ENCODE peak calls at places on chromosomes 1 and 21, in seven cellular contexts. One of them, this sample, is unnamed.

GRCh38 chr1:145720878-145721671 is 1.8 kb downstream of the CD160 start:
- DNase-seq in AG10803: peak
- DNase-seq in cardiac muscle cell: peak
- DNase-seq in hepatocyte: peak
- DNase-seq in astrocyte of the spinal cord: peak
- DNase-seq in AG04449: no peak
- DNase-seq in mammary epithelial cell: peak
- DNase-seq in this sample: peak

GRCh38 chr1:197356723-197357533 is 88.9 kb downstream of the CRB1 start:
- DNase-seq in AG10803: peak
- DNase-seq in cardiac muscle cell: peak
- DNase-seq in hepatocyte: peak
- DNase-seq in astrocyte of the spinal cord: peak
- DNase-seq in AG04449: no peak
- DNase-seq in mammary epithelial cell: peak
- DNase-seq in this sample: peak

GRCh38 chr1:39326836-39327235 is 122.3 kb downstream of the MACF1 start:
- DNase-seq in AG10803: no peak
- DNase-seq in cardiac muscle cell: no peak
- DNase-seq in hepatocyte: no peak
- DNase-seq in astrocyte of the spinal cord: no peak
- DNase-seq in AG04449: no peak
- DNase-seq in mammary epithelial cell: no peak
- DNase-seq in this sample: no peak

GRCh38 chr1:171841931-171842723 is 829 bp downstream of the DNM3 start:
- DNase-seq in AG10803: peak
- DNase-seq in cardiac muscle cell: peak
- DNase-seq in hepatocyte: peak
- DNase-seq in astrocyte of the spinal cord: no peak
- DNase-seq in AG04449: no peak
- DNase-seq in mammary epithelial cell: peak
- DNase-seq in this sample: peak

GRCh38 chr1:39567302-39567701 is 9.3 kb downstream of the PABPC4 start:
- DNase-seq in AG10803: no peak
- DNase-seq in cardiac muscle cell: no peak
- DNase-seq in hepatocyte: no peak
- DNase-seq in astrocyte of the spinal cord: no peak
- DNase-seq in AG04449: no peak
- DNase-seq in mammary epithelial cell: no peak
- DNase-seq in this sample: no peak

GRCh38 chr1:81097860-81098259 is 702.9 kb upstream of the ADGRL2 start:
- DNase-seq in AG10803: no peak
- DNase-seq in cardiac muscle cell: no peak
- DNase-seq in hepatocyte: no peak
- DNase-seq in astrocyte of the spinal cord: no peak
- DNase-seq in AG04449: no peak
- DNase-seq in mammary epithelial cell: no peak
- DNase-seq in this sample: no peak

GRCh38 chr1:150161747-150162581 is 12.2 kb downstream of the PLEKHO1 start:
- DNase-seq in AG10803: no peak
- DNase-seq in cardiac muscle cell: peak
- DNase-seq in hepatocyte: peak
- DNase-seq in astrocyte of the spinal cord: peak
- DNase-seq in AG04449: no peak
- DNase-seq in mammary epithelial cell: peak
- DNase-seq in this sample: no peak

GRCh38 chr21:33412832-33413519 is 9.8 kb downstream of the IFNGR2 start:
- DNase-seq in AG10803: no peak
- DNase-seq in cardiac muscle cell: no peak
- DNase-seq in hepatocyte: peak
- DNase-seq in astrocyte of the spinal cord: no peak
- DNase-seq in AG04449: no peak
- DNase-seq in mammary epithelial cell: peak
- DNase-seq in this sample: peak

GRCh38 chr1:212035123-212035834 is at the start of the genes DTL and INTS7:
- DNase-seq in AG10803: peak
- DNase-seq in cardiac muscle cell: peak
- DNase-seq in hepatocyte: peak
- DNase-seq in astrocyte of the spinal cord: peak
- DNase-seq in AG04449: peak
- DNase-seq in mammary epithelial cell: peak
- DNase-seq in this sample: peak

GRCh38 chr1:22500476-22500875 is 48.8 kb downstream of the ZBTB40 start:
- DNase-seq in AG10803: peak
- DNase-seq in cardiac muscle cell: peak
- DNase-seq in hepatocyte: peak
- DNase-seq in astrocyte of the spinal cord: peak
- DNase-seq in AG04449: peak
- DNase-seq in mammary epithelial cell: peak
- DNase-seq in this sample: no peak

GRCh38 chr1:32172621-32173245 is 6.7 kb upstream of the TXLNA start:
- DNase-seq in AG10803: peak
- DNase-seq in cardiac muscle cell: no peak
- DNase-seq in hepatocyte: no peak
- DNase-seq in astrocyte of the spinal cord: peak
- DNase-seq in AG04449: no peak
- DNase-seq in mammary epithelial cell: peak
- DNase-seq in this sample: no peak

GRCh38 chr1:44077421-44077820 is 41.2 kb upstream of the KLF17 start:
- DNase-seq in AG10803: no peak
- DNase-seq in cardiac muscle cell: no peak
- DNase-seq in hepatocyte: no peak
- DNase-seq in astrocyte of the spinal cord: no peak
- DNase-seq in AG04449: no peak
- DNase-seq in mammary epithelial cell: no peak
- DNase-seq in this sample: no peak

GRCh38 chr1:48493970-48494769 is 22.2 kb upstream of the SPATA6 start:
- DNase-seq in AG10803: peak
- DNase-seq in cardiac muscle cell: no peak
- DNase-seq in hepatocyte: peak
- DNase-seq in astrocyte of the spinal cord: peak
- DNase-seq in AG04449: peak
- DNase-seq in mammary epithelial cell: peak
- DNase-seq in this sample: no peak

GRCh38 chr21:38769253-38769780 is 36.4 kb upstream of the ETS2 start:
- DNase-seq in AG10803: peak
- DNase-seq in cardiac muscle cell: no peak
- DNase-seq in hepatocyte: peak
- DNase-seq in astrocyte of the spinal cord: peak
- DNase-seq in AG04449: peak
- DNase-seq in mammary epithelial cell: no peak
- DNase-seq in this sample: no peak

GRCh38 chr1:235455806-235456205 is 48.4 kb downstream of the B3GALNT2 start:
- DNase-seq in AG10803: no peak
- DNase-seq in cardiac muscle cell: no peak
- DNase-seq in hepatocyte: no peak
- DNase-seq in astrocyte of the spinal cord: no peak
- DNase-seq in AG04449: no peak
- DNase-seq in mammary epithelial cell: no peak
- DNase-seq in this sample: no peak

GRCh38 chr1:221841291-221841982 is 99.5 kb upstream of the DUSP10 start:
- DNase-seq in AG10803: peak
- DNase-seq in cardiac muscle cell: no peak
- DNase-seq in hepatocyte: no peak
- DNase-seq in astrocyte of the spinal cord: no peak
- DNase-seq in AG04449: no peak
- DNase-seq in mammary epithelial cell: no peak
- DNase-seq in this sample: no peak

GRCh38 chr1:24635195-24635843 is 7.8 kb upstream of the SRRM1 start:
- DNase-seq in AG10803: peak
- DNase-seq in cardiac muscle cell: peak
- DNase-seq in hepatocyte: peak
- DNase-seq in astrocyte of the spinal cord: peak
- DNase-seq in AG04449: peak
- DNase-seq in mammary epithelial cell: peak
- DNase-seq in this sample: peak

DNA sequence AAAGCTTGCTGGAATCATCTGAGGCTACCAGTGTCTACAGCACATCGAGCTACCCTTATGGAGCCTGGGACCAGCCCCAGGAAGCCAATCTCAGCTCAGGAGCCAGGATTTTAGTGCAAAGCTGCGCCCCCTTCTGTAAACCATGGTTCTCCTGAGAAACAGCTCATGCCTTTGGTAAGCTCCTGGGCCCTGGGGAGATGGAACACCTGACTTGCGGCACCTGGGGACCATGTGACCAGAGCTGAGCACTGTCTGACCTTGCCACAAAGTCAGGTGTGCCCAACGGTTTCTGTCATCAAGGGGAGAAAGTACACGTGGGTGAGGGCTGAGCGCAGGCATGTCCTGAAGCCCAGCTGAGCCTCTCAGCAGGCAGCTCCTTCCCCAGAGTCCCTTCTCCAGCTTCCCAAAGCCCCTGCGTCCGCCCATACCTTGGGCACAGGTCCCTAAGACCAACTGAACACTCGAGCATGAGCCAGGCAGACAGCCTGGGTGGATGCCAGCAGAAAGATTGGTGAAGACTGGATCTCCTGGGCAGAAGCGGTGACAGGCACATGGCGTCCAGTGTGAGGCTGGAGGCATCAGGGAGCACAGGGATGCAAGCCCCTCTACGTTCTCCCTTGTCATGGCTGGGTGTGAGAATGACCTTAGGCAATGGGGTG is 57.9 kb upstream of the TENT5B start:
- DNase-seq in AG10803: no peak
- DNase-seq in cardiac muscle cell: no peak
- DNase-seq in hepatocyte: no peak
- DNase-seq in astrocyte of the spinal cord: no peak
- DNase-seq in AG04449: no peak
- DNase-seq in mammary epithelial cell: peak
- DNase-seq in this sample: no peak
- TF ChIP-seq CTCF in AG10803: no peak
- TF ChIP-seq CTCF in cardiac muscle cell: no peak
- TF ChIP-seq CTCF in hepatocyte: no peak
- TF ChIP-seq CTCF in astrocyte of the spinal cord: no peak
- TF ChIP-seq CTCF in AG04449: no peak
- TF ChIP-seq CTCF in mammary epithelial cell: peak
- TF ChIP-seq CTCF in this sample: no peak

DNA sequence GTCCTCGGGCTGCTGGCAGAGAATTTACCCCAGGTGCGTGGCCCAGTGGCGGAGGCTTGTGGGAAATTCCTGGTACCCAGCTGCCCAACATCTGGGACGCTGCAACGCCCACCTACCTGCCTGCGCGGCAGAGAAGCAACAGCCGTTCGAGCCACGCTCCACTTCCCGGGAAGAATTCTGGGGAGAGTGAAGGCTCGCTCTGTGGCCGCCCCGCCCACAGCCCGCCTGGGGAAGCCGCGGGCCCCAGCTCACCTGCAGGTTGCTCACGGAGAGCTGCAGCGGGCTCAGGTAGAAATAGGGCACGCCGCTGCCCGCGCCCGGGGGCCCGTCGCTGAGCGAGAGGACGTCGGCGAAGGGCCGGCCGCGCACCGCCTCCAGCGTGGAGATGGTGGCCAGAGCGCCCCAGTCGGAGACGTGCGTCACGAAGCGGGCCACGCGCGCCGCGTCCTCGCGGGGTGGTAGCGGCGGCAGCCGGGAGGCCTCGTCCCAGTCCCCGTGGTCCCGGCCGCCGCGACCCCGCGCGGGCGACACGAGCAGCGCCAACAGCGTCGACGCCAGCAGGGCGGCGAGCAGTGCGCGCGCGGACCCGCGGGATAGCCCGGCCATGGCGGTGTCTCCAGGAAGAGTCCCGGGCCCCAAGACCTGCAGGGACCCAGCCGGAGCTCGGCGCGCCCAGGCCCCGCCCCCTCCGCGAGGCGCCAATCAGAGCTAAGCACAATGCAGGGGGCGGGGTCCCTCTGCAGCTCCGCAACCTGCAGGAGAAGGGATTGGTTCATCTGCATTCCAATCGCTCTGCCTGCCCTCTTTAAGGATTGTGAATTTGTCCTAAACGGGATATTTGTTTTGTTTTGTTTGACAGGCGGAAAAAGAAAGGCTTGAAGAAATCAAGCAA is at the start of gene CREG1:
- DNase-seq in AG10803: peak
- DNase-seq in cardiac muscle cell: peak
- DNase-seq in hepatocyte: peak
- DNase-seq in astrocyte of the spinal cord: peak
- DNase-seq in AG04449: no peak
- DNase-seq in mammary epithelial cell: peak
- DNase-seq in this sample: peak
- TF ChIP-seq CTCF in AG10803: no peak
- TF ChIP-seq CTCF in cardiac muscle cell: no peak
- TF ChIP-seq CTCF in hepatocyte: no peak
- TF ChIP-seq CTCF in astrocyte of the spinal cord: no peak
- TF ChIP-seq CTCF in AG04449: no peak
- TF ChIP-seq CTCF in mammary epithelial cell: no peak
- TF ChIP-seq CTCF in this sample: no peak

GRCh38 chr21:42986125-42986783 is 11.9 kb downstream of the PKNOX1 start:
- DNase-seq in AG10803: no peak
- DNase-seq in cardiac muscle cell: no peak
- DNase-seq in hepatocyte: no peak
- DNase-seq in astrocyte of the spinal cord: no peak
- DNase-seq in AG04449: no peak
- DNase-seq in mammary epithelial cell: no peak
- DNase-seq in this sample: no peak
- TF ChIP-seq CTCF in AG10803: no peak
- TF ChIP-seq CTCF in cardiac muscle cell: no peak
- TF ChIP-seq CTCF in hepatocyte: no peak
- TF ChIP-seq CTCF in astrocyte of the spinal cord: no peak
- TF ChIP-seq CTCF in AG04449: no peak
- TF ChIP-seq CTCF in mammary epithelial cell: no peak
- TF ChIP-seq CTCF in this sample: no peak

DNA sequence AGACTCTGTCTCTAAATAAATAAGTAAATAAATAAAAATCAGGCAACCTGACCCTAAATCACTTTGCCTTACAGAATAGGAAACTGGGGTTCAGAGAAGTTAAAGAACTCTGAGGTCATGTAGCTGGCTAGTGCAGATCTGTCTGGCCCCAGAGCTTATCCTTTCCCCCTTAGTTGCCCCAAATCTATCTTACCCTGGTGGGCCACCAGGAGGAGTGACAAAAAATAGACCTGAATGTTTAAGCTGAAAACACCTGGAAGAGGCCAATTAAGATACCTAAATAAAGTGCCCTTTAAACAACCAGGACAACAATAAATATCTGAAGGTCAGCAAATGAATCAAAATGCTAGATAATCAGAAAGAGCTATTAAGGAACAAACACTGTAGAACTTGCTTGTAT is 59.7 kb downstream of the TEX35 start:
- DNase-seq in AG10803: no peak
- DNase-seq in cardiac muscle cell: no peak
- DNase-seq in hepatocyte: no peak
- DNase-seq in astrocyte of the spinal cord: no peak
- DNase-seq in AG04449: no peak
- DNase-seq in mammary epithelial cell: no peak
- DNase-seq in this sample: no peak
- TF ChIP-seq CTCF in AG10803: no peak
- TF ChIP-seq CTCF in cardiac muscle cell: no peak
- TF ChIP-seq CTCF in hepatocyte: no peak
- TF ChIP-seq CTCF in astrocyte of the spinal cord: no peak
- TF ChIP-seq CTCF in AG04449: no peak
- TF ChIP-seq CTCF in mammary epithelial cell: no peak
- TF ChIP-seq CTCF in this sample: no peak

GRCh38 chr1:59384443-59384842 is 87.5 kb downstream of the FGGY start:
- DNase-seq in AG10803: no peak
- DNase-seq in cardiac muscle cell: no peak
- DNase-seq in hepatocyte: no peak
- DNase-seq in astrocyte of the spinal cord: no peak
- DNase-seq in AG04449: no peak
- DNase-seq in mammary epithelial cell: no peak
- DNase-seq in this sample: peak
- TF ChIP-seq CTCF in AG10803: no peak
- TF ChIP-seq CTCF in cardiac muscle cell: no peak
- TF ChIP-seq CTCF in hepatocyte: no peak
- TF ChIP-seq CTCF in astrocyte of the spinal cord: no peak
- TF ChIP-seq CTCF in AG04449: no peak
- TF ChIP-seq CTCF in mammary epithelial cell: no peak
- TF ChIP-seq CTCF in this sample: no peak

This sample was measured in GM20000.